ENCODE peak calls at places on chromosomes 5 and 9, in six cellular contexts. S is sciatic nerve; M is stimulated activated effector memory CD8-positive, alpha-beta T cell treated with anti-CD3 and anti-CD28 coated beads, Interleukin-12 subunit alpha, Interleukin-12 subunit beta, amount 100 ng/mL, for 72 hours; Z is brain pericyte; A is posterior vena cava; F is left cardiac atrium. E is an unnamed sample.

GRCh38 chr9:120698766-120699165 is 15.5 kb downstream of the MEGF9 start:
- DNase-seq in A (no peak), S (no peak), Z (no peak), F (no peak), M (no peak), E (no peak)

GRCh38 chr9:79684711-79685575 is 113.2 kb downstream of the TLE4 start:
- DNase-seq in S (no peak), Z (no peak), M (no peak), A (no peak), F (no peak), E (no peak)

GRCh38 chr9:126788631-126789349 is 16.1 kb upstream of the ZBTB43 start:
- DNase-seq in Z (no peak), M (no peak), S (no peak), F (no peak), A (no peak), E (no peak)

GRCh38 chr9:34623386-34624235 is 3.3 kb upstream of the DCTN3 start:
- DNase-seq in F (no peak), A (no peak), S (no peak), Z (no peak), M (no peak), E (no peak)

GRCh38 chr9:129111143-129111761 is at the start of gene PTPA:
- DNase-seq in Z (peak), A (peak), F (peak), M (peak), S (peak), E (peak)

GRCh38 chr9:2087500-2088313 is 72.6 kb downstream of the SMARCA2 start:
- DNase-seq in M (no peak), A (no peak), S (no peak), F (no peak), Z (no peak), E (no peak)

GRCh38 chr9:126708178-126708577 is 94.5 kb downstream of the LMX1B start:
- DNase-seq in M (no peak), A (peak), F (no peak), Z (no peak), S (peak), E (no peak)

GRCh38 chr5:14179446-14179845 is 36.3 kb downstream of the TRIO start:
- DNase-seq in M (no peak), F (no peak), S (no peak), A (no peak), Z (no peak), E (no peak)

GRCh38 chr5:74113987-74114386 is 488.0 kb downstream of the ARHGEF28 start:
- DNase-seq in S (no peak), F (no peak), A (no peak), Z (no peak), M (no peak), E (no peak)

GRCh38 chr9:20538092-20538491 is 84.2 kb downstream of the MLLT3 start:
- DNase-seq in Z (no peak), F (no peak), M (no peak), A (no peak), S (no peak), E (no peak)

E was measured in stimulated activated naive B cell treated with anti-CD40 and anti-IgM and Interleukin-4, amounts not matched to agents 10 μg/mL and 1 μg/mL and 100 μg/mL, for 72 hours.